ENCODE peak calls at places on chromosomes 4 and X, in seven cellular contexts. H, Y, A, C, U, T and D are unnamed samples.
A peak's percentile ranks its signal among the peaks of the same experiment; 100 is the strongest.

GRCh38 chr4:36099509-36099908 is 144.8 kb downstream of the ARAP2 start:
- DNase-seq in T (no peak), U (no peak), C (no peak), Y (no peak), A (no peak), H (no peak), D (no peak)

GRCh38 chr4:94036964-94037363 is 170.7 kb upstream of the SMARCAD1 start:
- DNase-seq in C (no peak), Y (peak; percentile 35), A (no peak), U (no peak), T (peak; percentile 2), H (no peak), D (no peak)

GRCh38 chrX:69614896-69615295 is 1.0 kb upstream of the EDA start:
- DNase-seq in T (no peak), Y (no peak), U (no peak), C (no peak), H (no peak), A (no peak), D (no peak)

GRCh38 chr4:141656031-141656430 is 19.6 kb downstream of the IL15 start:
- DNase-seq in C (no peak), Y (no peak), U (no peak), H (no peak), T (no peak), A (no peak), D (no peak)

GRCh38 chr4:177667687-177668086 is 225.4 kb upstream of the AGA start:
- DNase-seq in A (no peak), Y (no peak), C (no peak), U (no peak), H (no peak), T (no peak), D (no peak)

GRCh38 chr4:168877779-168878491 is 132.1 kb downstream of the CBR4 start:
- DNase-seq in T (no peak), U (no peak), A (peak; percentile 57), H (peak; percentile 25), C (no peak), Y (no peak), D (no peak)

GRCh38 chr4:171594293-171594692 is 218.9 kb upstream of the GALNTL6 start:
- DNase-seq in U (no peak), T (no peak), Y (no peak), H (no peak), A (no peak), C (no peak), D (no peak)

GRCh38 chrX:114581528-114582263 is 2.2 kb upstream of the HTR2C start:
- DNase-seq in Y (no peak), U (no peak), A (no peak), C (no peak), H (peak; percentile 16), T (no peak), D (no peak)

GRCh38 chr4:138938371-138938699 is 77.2 kb upstream of the NOCT start:
- DNase-seq in H (no peak), T (peak; percentile 79), U (peak; percentile 32), A (no peak), Y (no peak), C (no peak), D (no peak)

GRCh38 chrX:39815621-39816020 is 282.1 kb downstream of the BCOR start:
- DNase-seq in C (no peak), A (no peak), U (no peak), T (no peak), Y (no peak), H (no peak), D (no peak)

GRCh38 chrX:156003486-156004185 is 6.1 kb downstream of the IL9R start:
- DNase-seq in A (no peak), T (no peak), U (no peak), Y (no peak), C (no peak), H (no peak), D (no peak)

GRCh38 chr4:41877020-41877796 is 58.0 kb upstream of the TMEM33 start:
- DNase-seq in T (no peak), H (no peak), U (no peak), C (no peak), Y (no peak), A (no peak), D (no peak)

GRCh38 chr4:145069361-145069760 is 28.6 kb downstream of the ANAPC10 start:
- DNase-seq in U (peak; percentile 39), T (peak; percentile 70), A (no peak), C (no peak), H (no peak), Y (peak; percentile 38), D (no peak)

GRCh38 chrX:139932077-139932900 is 564 bp downstream of the ATP11C start:
- DNase-seq in T (peak; percentile 34), U (peak; percentile 34), A (peak; percentile 59), C (peak; percentile 59), Y (no peak), H (peak; percentile 61), D (no peak)

GRCh38 chrX:12899506-12899905 is 6.9 kb upstream of the TLR8 start:
- DNase-seq in C (no peak), Y (no peak), T (no peak), H (no peak), A (no peak), U (no peak), D (no peak)

GRCh38 chrX:12898073-12898472 is 8.3 kb upstream of the TLR8 start:
- DNase-seq in U (no peak), T (no peak), C (no peak), A (no peak), H (no peak), Y (no peak), D (no peak)

GRCh38 chrX:12896935-12897334 is 9.5 kb upstream of the TLR8 start:
- DNase-seq in Y (no peak), C (no peak), T (no peak), A (no peak), H (no peak), U (no peak), D (no peak)

GRCh38 chrX:12903646-12904045 is 2.8 kb upstream of the TLR8 start:
- DNase-seq in C (no peak), U (peak; percentile 29), Y (no peak), T (peak; percentile 4), A (no peak), H (no peak), D (no peak)

DNA sequence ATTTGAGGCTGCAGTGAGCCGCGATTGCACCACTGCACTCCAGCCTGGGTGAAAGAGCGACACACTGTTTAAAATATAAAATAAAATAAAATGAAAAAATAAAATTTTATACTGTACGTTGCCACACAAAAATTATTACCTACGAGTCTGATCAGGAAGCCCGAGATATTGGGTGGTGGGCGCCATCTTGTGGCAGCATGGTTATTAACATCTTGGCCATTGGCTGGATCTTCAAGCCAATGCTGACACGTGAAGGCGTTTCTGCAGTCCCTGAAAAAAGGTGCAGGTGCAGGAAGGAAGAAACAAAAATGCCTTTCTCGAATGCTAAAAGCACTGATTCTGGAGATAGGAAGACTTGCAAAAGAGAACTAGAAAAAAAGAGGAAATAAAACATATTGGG is 4.9 kb upstream of the TLR8 start:
- DNase-seq in H (peak; percentile 22), Y (peak; percentile 40), U (peak; percentile 14), A (peak; percentile 78), T (peak; percentile 64), C (peak; percentile 59), D (no peak)
- TF ChIP-seq CTCF in H (peak; percentile 77), Y (peak; percentile 75), U (peak; percentile 49), A (peak; percentile 47), T (peak; percentile 67), C (peak; percentile 28), D (peak; percentile 61)

DNA sequence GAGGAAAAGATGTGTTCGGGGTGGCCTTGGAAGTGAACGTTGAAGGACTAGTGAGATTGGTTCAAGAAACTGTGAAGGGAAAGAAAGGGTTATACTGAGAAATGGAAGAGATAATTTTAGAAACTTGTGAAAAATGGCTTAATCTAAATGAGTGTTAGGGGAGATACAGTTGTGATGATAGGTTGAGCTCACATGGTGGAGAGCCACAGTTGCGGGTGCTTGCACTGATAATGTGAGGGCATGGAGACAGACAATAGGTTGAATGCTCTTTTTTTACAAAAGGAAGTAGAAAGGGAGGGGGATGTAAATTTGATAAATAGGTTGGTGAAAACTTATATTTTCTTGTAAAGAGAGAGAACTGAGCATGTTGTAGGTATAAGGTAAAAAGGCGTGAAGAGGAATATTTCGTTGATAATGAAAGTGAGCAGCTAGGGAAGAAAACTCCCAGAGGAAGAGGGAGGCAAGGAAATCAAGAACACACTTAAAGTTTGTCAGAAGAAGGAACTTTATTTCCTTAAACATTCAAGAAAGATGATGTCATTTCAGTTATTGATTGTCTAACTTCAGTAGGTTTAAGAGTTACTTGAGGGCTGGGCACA is 8.2 kb downstream of the AREG start:
- DNase-seq in T (peak; percentile 31), C (no peak), A (no peak), U (no peak), H (no peak), Y (no peak), D (peak; percentile 40)
- H3K4me3 ChIP-seq in T (no peak overlapping the region), C (no peak overlapping the region), A (no peak overlapping the region), U (no peak overlapping the region), H (no peak overlapping the region), Y (no peak overlapping the region), D (no peak overlapping the region)

GRCh38 chr4:20682853-20683252 is 17.4 kb upstream of the PACRGL start:
- DNase-seq in T (peak; percentile 43), C (no peak), H (no peak), U (no peak), A (no peak), Y (no peak), D (no peak)

GRCh38 chr4:20681263-20681662 is 19.0 kb upstream of the PACRGL start:
- DNase-seq in H (no peak), Y (no peak), T (no peak), A (no peak), C (no peak), U (no peak), D (no peak)

GRCh38 chr4:20679946-20680345 is 20.3 kb upstream of the PACRGL start:
- DNase-seq in Y (peak; percentile 3), U (no peak), T (no peak), A (no peak), H (no peak), C (no peak), D (no peak)

GRCh38 chr4:20687894-20688293 is 12.4 kb upstream of the PACRGL start:
- DNase-seq in A (no peak), C (no peak), U (peak; percentile 66), T (peak; percentile 50), Y (peak; percentile 32), H (no peak), D (peak; percentile 97)

GRCh38 chr4:20684852-20685763 is 15.2 kb upstream of the PACRGL start:
- DNase-seq in A (no peak), H (no peak), U (no peak), C (no peak), T (peak; percentile 52), Y (no peak), D (no peak)
- TF ChIP-seq CTCF in A (peak; percentile 62), H (peak; percentile 41), U (peak; percentile 21), C (no peak), T (peak; percentile 51), Y (peak; percentile 31), D (peak; percentile 62)

DNA sequence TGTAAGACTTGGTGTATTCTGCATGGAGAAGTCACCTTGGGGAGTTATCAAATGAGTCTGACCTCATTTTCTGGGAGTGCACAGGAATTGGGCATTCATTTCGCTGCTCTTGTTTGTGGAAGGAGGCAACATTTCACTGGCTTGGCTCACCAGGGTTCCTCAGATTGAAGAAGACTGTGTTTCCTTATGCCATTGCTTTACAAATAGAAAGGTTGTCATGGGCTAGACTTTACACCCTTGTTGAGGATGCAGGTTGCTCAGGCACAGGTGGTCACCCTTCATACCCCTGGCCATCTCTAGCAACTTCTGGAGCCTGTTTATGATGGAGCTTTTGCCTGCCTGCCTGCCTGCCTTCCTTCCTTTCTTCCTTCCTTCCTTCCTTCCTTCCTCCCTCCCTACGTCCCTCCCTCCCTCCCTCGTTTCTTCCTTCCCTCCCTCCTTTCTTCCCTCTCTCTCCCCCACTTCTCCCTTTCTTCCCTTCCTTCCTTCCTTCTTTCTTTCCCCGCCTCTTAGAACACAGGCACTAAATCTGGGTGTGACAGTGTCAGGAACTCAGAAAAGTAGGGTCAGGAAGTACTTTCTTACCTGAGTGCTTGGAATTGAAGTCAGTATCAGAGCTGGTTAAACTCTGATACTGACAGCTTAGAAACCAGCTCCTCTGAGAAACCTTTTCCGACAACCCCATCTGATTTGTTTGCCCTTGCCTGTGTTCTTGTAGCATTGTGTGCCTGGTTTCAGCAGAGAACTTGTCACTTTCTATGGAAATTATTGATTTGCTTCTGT is 114.2 kb downstream of the AASDH start:
- DNase-seq in C (no peak), A (no peak), T (no peak), Y (no peak), H (no peak), U (no peak), D (no peak)
- H3K4me3 ChIP-seq in C (no peak overlapping the region), A (no peak overlapping the region), T (no peak overlapping the region), Y (no peak overlapping the region), H (no peak overlapping the region), U (no peak overlapping the region), D (no peak overlapping the region)